ENCODE peak calls at places on chromosomes 13 and 19, in five cellular contexts. C is IMR-90, H is PC-3, I is astrocyte, O is neural progenitor cell. U is an unnamed sample.

GRCh38 chr13:74131206-74131605 is 3.0 kb downstream of the KLF12 start:
- DNase-seq in H (no peak), I (no peak), C (no peak), O (no peak), U (no peak)

GRCh38 chr19:6318772-6319171 is 14.6 kb downstream of the ACER1 start:
- DNase-seq in O (no peak), C (peak; percentile 10), I (peak; percentile 18), H (peak; percentile 27), U (no peak)

GRCh38 chr13:21045101-21045500 is 16.3 kb downstream of the LATS2 start:
- DNase-seq in C (no peak), I (no peak), H (no peak), O (no peak), U (no peak)

GRCh38 chr19:18483119-18483518 is 38.8 kb downstream of the ELL start:
- DNase-seq in C (no peak), O (no peak), H (no peak), I (no peak), U (no peak)

GRCh38 chr13:113489171-113489548 is 1.4 kb downstream of the DCUN1D2 start:
- DNase-seq in I (no peak), H (peak; percentile 3), O (peak; percentile 63), C (no peak), U (no peak)

GRCh38 chr19:18208098-18208951 is 4.5 kb upstream of the RAB3A start:
- DNase-seq in I (peak; percentile 55), C (peak; percentile 94), O (peak; percentile 57), H (peak; percentile 44), U (peak; percentile 29)

GRCh38 chr19:39038098-39038497 is 5.7 kb upstream of the FBXO27 start:
- DNase-seq in O (peak; percentile 87), I (no peak), C (peak; percentile 25), H (peak; percentile 42), U (peak; percentile 55)

GRCh38 chr19:19873381-19873780 is 7.7 kb downstream of the ZNF253 start:
- DNase-seq in I (peak; percentile 16), C (no peak), O (no peak), H (no peak), U (no peak)

GRCh38 chr19:1490020-1490310 is 185 bp downstream of the PCSK4 start:
- DNase-seq in H (no peak), I (no peak), C (no peak), O (no peak), U (no peak)

GRCh38 chr13:62512194-62513141 is 1096.8 kb upstream of the PCDH20 start:
- DNase-seq in O (peak; percentile 69), I (no peak), H (peak; percentile 58), C (peak; percentile 32), U (peak; percentile 9)

GRCh38 chr13:110651271-110651670 is 35.9 kb downstream of the NAXD start:
- DNase-seq in I (no peak), C (no peak), H (no peak), O (no peak), U (no peak)

GRCh38 chr13:34156841-34157365 is 339.0 kb downstream of the RFC3 start:
- DNase-seq in H (peak; percentile 96), C (peak; percentile 95), I (peak; percentile 97), O (no peak), U (peak; percentile 99)

GRCh38 chr19:45305421-45305820 is 17.3 kb downstream of the CKM start:
- DNase-seq in C (no peak), H (no peak), O (no peak), I (peak; percentile 32), U (no peak)

GRCh38 chr13:19059016-19059780 is 122.4 kb downstream of the TUBA3C start:
- DNase-seq in H (no peak), I (no peak), O (no peak), C (no peak), U (no peak)

GRCh38 chr19:38047048-38047435 is 140.0 kb downstream of the SIPA1L3 start:
- DNase-seq in O (no peak), H (no peak), I (no peak), C (no peak), U (no peak)

GRCh38 chr19:661427-662196 is 1.4 kb downstream of the RNF126 start:
- DNase-seq in C (no peak), I (no peak), O (no peak), H (no peak), U (no peak)

GRCh38 chr19:53581871-53582279 is 43.9 kb downstream of the ZNF331 start:
- DNase-seq in C (no peak), O (no peak), I (no peak), H (no peak), U (no peak)

GRCh38 chr13:24613128-24613527 is 67.1 kb upstream of the ATP12A start:
- DNase-seq in O (no peak), H (no peak), I (no peak), C (no peak), U (no peak)

GRCh38 chr19:33487901-33488817 is 33.4 kb downstream of the PEPD start:
- DNase-seq in H (no peak), O (no peak), C (no peak), I (no peak), U (no peak)

GRCh38 chr19:12331211-12331941 is 2.1 kb downstream of the ZNF563 start:
- DNase-seq in C (no peak), O (peak; percentile 13), H (no peak), I (no peak), U (no peak)

GRCh38 chr13:99948411-99948810 is 23.2 kb downstream of the ZIC5 start:
- DNase-seq in I (no peak), O (no peak), H (no peak), C (no peak), U (no peak)

GRCh38 chr19:15101479-15102082 is 5.6 kb upstream of the SYDE1 start:
- DNase-seq in I (no peak), H (peak; percentile 62), O (peak; percentile 45), C (peak; percentile 56), U (peak; percentile 75)

DNA sequence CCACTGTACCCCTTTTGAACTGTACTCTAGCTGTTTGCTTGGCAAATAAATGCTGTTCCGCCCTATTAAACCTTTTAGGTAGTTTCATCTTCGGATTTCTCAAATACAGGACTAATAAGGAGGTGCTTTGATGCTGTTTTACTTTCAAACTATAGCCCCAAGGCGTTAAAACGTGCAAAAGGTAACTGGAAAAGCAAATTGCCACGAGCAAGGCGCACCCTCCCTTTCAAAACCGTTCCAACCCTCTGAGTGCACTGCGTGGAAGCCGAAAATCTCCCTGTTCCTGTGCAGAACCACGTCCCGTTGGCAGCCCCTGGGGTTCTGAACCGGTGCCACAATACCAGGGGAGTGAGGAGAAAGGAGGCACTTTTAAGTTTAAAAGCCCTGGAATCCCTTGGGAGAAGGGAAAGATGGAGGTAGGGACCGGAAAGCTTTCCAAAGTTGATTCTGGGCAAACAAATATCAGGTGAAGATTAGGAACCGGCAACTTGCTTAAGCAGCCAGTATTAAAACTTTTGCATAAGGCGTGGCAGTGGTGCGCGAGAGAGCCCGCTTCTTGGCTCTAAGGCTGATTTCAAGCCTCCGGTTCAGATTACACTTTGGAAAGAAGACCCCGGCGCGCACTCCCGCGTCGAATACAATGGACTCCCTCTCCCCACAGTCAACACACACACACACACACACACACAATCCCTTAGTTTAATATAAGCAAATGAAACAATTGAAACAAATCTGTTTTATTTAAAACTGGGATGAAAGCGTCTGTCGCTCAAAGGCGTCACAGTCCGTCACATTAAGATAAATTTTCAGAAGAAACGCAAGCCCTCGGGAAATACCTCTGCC is 9.5 kb downstream of the POU4F1 start:
- DNase-seq in H (no peak), I (no peak), C (no peak), O (peak; percentile 85), U (no peak)
- H2AFZ ChIP-seq in H (no peak overlapping the region), I (no peak overlapping the region), C (no peak overlapping the region), O (no peak overlapping the region), U (no peak overlapping the region)

DNA sequence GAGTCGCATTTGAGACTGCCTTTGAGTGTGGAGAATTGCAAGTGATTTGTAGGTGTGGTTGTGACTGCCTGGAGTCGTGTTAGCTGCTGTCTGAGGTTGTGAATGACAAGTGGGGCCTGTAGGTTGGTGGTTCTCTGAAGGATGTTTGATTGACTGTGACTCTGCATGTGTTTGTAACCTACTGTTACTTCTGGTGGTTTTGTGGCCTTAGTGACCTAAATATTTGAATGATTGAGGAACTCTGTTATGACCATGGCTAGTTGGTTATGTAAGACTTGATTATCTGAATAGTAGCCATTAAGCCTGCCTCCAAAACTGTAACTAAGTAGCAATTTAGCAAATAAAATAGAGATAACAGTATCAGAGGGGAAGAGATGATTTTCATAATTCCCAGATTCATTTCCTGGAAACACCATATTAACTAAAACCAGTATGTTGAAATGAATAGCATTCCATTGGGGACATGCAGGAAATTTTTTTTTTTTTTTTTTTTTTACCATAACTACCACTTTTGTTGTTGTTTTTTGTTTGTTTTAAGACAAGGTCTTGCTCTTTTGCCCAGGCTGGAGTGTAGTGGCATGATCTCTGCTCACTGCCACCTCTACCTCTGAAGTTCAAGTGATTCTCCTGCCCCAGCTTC is 846 bp downstream of the ZNF382 start:
- DNase-seq in H (no peak), C (no peak), I (no peak), O (no peak), U (peak; percentile 30)
- H2AFZ ChIP-seq in H (peak overlapping the region; percentile 92), C (peak overlapping the region; percentile 99), I (peak overlapping the region; percentile 100), O (peak overlapping the region; percentile 94), U (peak overlapping the region; percentile 95)

GRCh38 chr19:4318460-4318859 is 14.1 kb downstream of the FSD1 start:
- DNase-seq in I (no peak), H (no peak), O (no peak), C (no peak), U (no peak)
- H2AFZ ChIP-seq in I (no peak overlapping the region), H (no peak overlapping the region), O (no peak overlapping the region), C (peak overlapping the region; percentile 32), U (no peak overlapping the region)

GRCh38 chr19:51590441-51590840 is 19.4 kb downstream of the ZNF175 start:
- DNase-seq in I (no peak), H (no peak), C (no peak), O (no peak), U (no peak)
- H2AFZ ChIP-seq in I (no peak overlapping the region), H (no peak overlapping the region), C (no peak overlapping the region), O (no peak overlapping the region), U (no peak overlapping the region)

GRCh38 chr19:28920269-28921066 is 292.5 kb downstream of the UQCRFS1 start:
- DNase-seq in O (peak; percentile 53), I (no peak), C (peak; percentile 24), H (no peak), U (no peak)
- H2AFZ ChIP-seq in O (peak overlapping the region; percentile 58), I (no peak overlapping the region), C (peak overlapping the region; percentile 3), H (no peak overlapping the region), U (no peak overlapping the region)

U was measured in endothelial cell of umbilical vein.